ENCODE peak calls at places on chromosome 18, in eight cellular contexts. One of them, this sample, is unnamed.

GRCh38 chr18:13471971-13472628 is 253.5 kb downstream of the LDLRAD4 start:
- DNase-seq in stimulated activated CD4-positive, alpha-beta T cell treated with anti-CD3 and anti-CD28 coated beads, Interleukin-1b, Interleukin-23, amount 100 ng/mL, for 4 hours: no peak
- DNase-seq in activated T-cell treated with anti-CD3 and anti-CD28 coated beads, Interleukin-2, amount 50 U/mL, for 48 hours: no peak
- DNase-seq in stromal cell of bone marrow: no peak
- DNase-seq in lung microvascular endothelial cell: no peak
- DNase-seq in EH: no peak
- DNase-seq in stimulated activated naive CD8-positive, alpha-beta T cell treated with anti-CD3 and anti-CD28 coated beads, Interleukin-15, amount 100 ng/mL, for 72 hours: no peak
- DNase-seq in fibroblast of pulmonary artery: no peak
- DNase-seq in this sample: no peak

GRCh38 chr18:5604778-5605177 is 61.0 kb upstream of the EPB41L3 start:
- DNase-seq in fibroblast of pulmonary artery: no peak
- DNase-seq in lung microvascular endothelial cell: no peak
- DNase-seq in EH: no peak
- DNase-seq in stromal cell of bone marrow: no peak
- DNase-seq in stimulated activated CD4-positive, alpha-beta T cell treated with anti-CD3 and anti-CD28 coated beads, Interleukin-1b, Interleukin-23, amount 100 ng/mL, for 4 hours: no peak
- DNase-seq in stimulated activated naive CD8-positive, alpha-beta T cell treated with anti-CD3 and anti-CD28 coated beads, Interleukin-15, amount 100 ng/mL, for 72 hours: no peak
- DNase-seq in activated T-cell treated with anti-CD3 and anti-CD28 coated beads, Interleukin-2, amount 50 U/mL, for 48 hours: no peak
- DNase-seq in this sample: peak

GRCh38 chr18:35407871-35408481 is 30.8 kb upstream of the ZNF396 start:
- DNase-seq in lung microvascular endothelial cell: peak
- DNase-seq in stimulated activated naive CD8-positive, alpha-beta T cell treated with anti-CD3 and anti-CD28 coated beads, Interleukin-15, amount 100 ng/mL, for 72 hours: peak
- DNase-seq in stromal cell of bone marrow: peak
- DNase-seq in EH: peak
- DNase-seq in activated T-cell treated with anti-CD3 and anti-CD28 coated beads, Interleukin-2, amount 50 U/mL, for 48 hours: peak
- DNase-seq in stimulated activated CD4-positive, alpha-beta T cell treated with anti-CD3 and anti-CD28 coated beads, Interleukin-1b, Interleukin-23, amount 100 ng/mL, for 4 hours: no peak
- DNase-seq in fibroblast of pulmonary artery: peak
- DNase-seq in this sample: peak

GRCh38 chr18:64474279-64474678 is 325.4 kb upstream of the LINC00305 start:
- DNase-seq in stimulated activated CD4-positive, alpha-beta T cell treated with anti-CD3 and anti-CD28 coated beads, Interleukin-1b, Interleukin-23, amount 100 ng/mL, for 4 hours: no peak
- DNase-seq in fibroblast of pulmonary artery: no peak
- DNase-seq in EH: no peak
- DNase-seq in activated T-cell treated with anti-CD3 and anti-CD28 coated beads, Interleukin-2, amount 50 U/mL, for 48 hours: no peak
- DNase-seq in stimulated activated naive CD8-positive, alpha-beta T cell treated with anti-CD3 and anti-CD28 coated beads, Interleukin-15, amount 100 ng/mL, for 72 hours: no peak
- DNase-seq in lung microvascular endothelial cell: no peak
- DNase-seq in stromal cell of bone marrow: no peak
- DNase-seq in this sample: no peak

GRCh38 chr18:27377251-27377650 is 192.1 kb upstream of the CHST9 start:
- DNase-seq in EH: no peak
- DNase-seq in stimulated activated naive CD8-positive, alpha-beta T cell treated with anti-CD3 and anti-CD28 coated beads, Interleukin-15, amount 100 ng/mL, for 72 hours: no peak
- DNase-seq in stromal cell of bone marrow: no peak
- DNase-seq in fibroblast of pulmonary artery: no peak
- DNase-seq in lung microvascular endothelial cell: no peak
- DNase-seq in stimulated activated CD4-positive, alpha-beta T cell treated with anti-CD3 and anti-CD28 coated beads, Interleukin-1b, Interleukin-23, amount 100 ng/mL, for 4 hours: no peak
- DNase-seq in activated T-cell treated with anti-CD3 and anti-CD28 coated beads, Interleukin-2, amount 50 U/mL, for 48 hours: no peak
- DNase-seq in this sample: no peak

GRCh38 chr18:2978208-2978607 is 34.7 kb downstream of the LPIN2 start:
- DNase-seq in activated T-cell treated with anti-CD3 and anti-CD28 coated beads, Interleukin-2, amount 50 U/mL, for 48 hours: no peak
- DNase-seq in EH: no peak
- DNase-seq in stimulated activated naive CD8-positive, alpha-beta T cell treated with anti-CD3 and anti-CD28 coated beads, Interleukin-15, amount 100 ng/mL, for 72 hours: no peak
- DNase-seq in stromal cell of bone marrow: no peak
- DNase-seq in stimulated activated CD4-positive, alpha-beta T cell treated with anti-CD3 and anti-CD28 coated beads, Interleukin-1b, Interleukin-23, amount 100 ng/mL, for 4 hours: no peak
- DNase-seq in lung microvascular endothelial cell: peak
- DNase-seq in fibroblast of pulmonary artery: no peak
- DNase-seq in this sample: no peak

GRCh38 chr18:41644466-41644865 is 310.6 kb upstream of the PIK3C3 start:
- DNase-seq in stimulated activated naive CD8-positive, alpha-beta T cell treated with anti-CD3 and anti-CD28 coated beads, Interleukin-15, amount 100 ng/mL, for 72 hours: no peak
- DNase-seq in activated T-cell treated with anti-CD3 and anti-CD28 coated beads, Interleukin-2, amount 50 U/mL, for 48 hours: no peak
- DNase-seq in EH: no peak
- DNase-seq in fibroblast of pulmonary artery: no peak
- DNase-seq in stimulated activated CD4-positive, alpha-beta T cell treated with anti-CD3 and anti-CD28 coated beads, Interleukin-1b, Interleukin-23, amount 100 ng/mL, for 4 hours: no peak
- DNase-seq in stromal cell of bone marrow: no peak
- DNase-seq in lung microvascular endothelial cell: no peak
- DNase-seq in this sample: no peak

GRCh38 chr18:28831476-28831875 is 654.5 kb upstream of the CDH2 start:
- DNase-seq in stimulated activated CD4-positive, alpha-beta T cell treated with anti-CD3 and anti-CD28 coated beads, Interleukin-1b, Interleukin-23, amount 100 ng/mL, for 4 hours: no peak
- DNase-seq in stimulated activated naive CD8-positive, alpha-beta T cell treated with anti-CD3 and anti-CD28 coated beads, Interleukin-15, amount 100 ng/mL, for 72 hours: no peak
- DNase-seq in EH: peak
- DNase-seq in lung microvascular endothelial cell: no peak
- DNase-seq in activated T-cell treated with anti-CD3 and anti-CD28 coated beads, Interleukin-2, amount 50 U/mL, for 48 hours: no peak
- DNase-seq in fibroblast of pulmonary artery: no peak
- DNase-seq in stromal cell of bone marrow: peak
- DNase-seq in this sample: no peak

GRCh38 chr18:48838921-48839818 is 111.6 kb downstream of the SMAD7 start:
- DNase-seq in stimulated activated CD4-positive, alpha-beta T cell treated with anti-CD3 and anti-CD28 coated beads, Interleukin-1b, Interleukin-23, amount 100 ng/mL, for 4 hours: no peak
- DNase-seq in lung microvascular endothelial cell: peak
- DNase-seq in stimulated activated naive CD8-positive, alpha-beta T cell treated with anti-CD3 and anti-CD28 coated beads, Interleukin-15, amount 100 ng/mL, for 72 hours: no peak
- DNase-seq in stromal cell of bone marrow: peak
- DNase-seq in activated T-cell treated with anti-CD3 and anti-CD28 coated beads, Interleukin-2, amount 50 U/mL, for 48 hours: peak
- DNase-seq in fibroblast of pulmonary artery: peak
- DNase-seq in EH: peak
- DNase-seq in this sample: no peak

GRCh38 chr18:58069104-58069503 is 25.1 kb downstream of the NEDD4L start:
- DNase-seq in stimulated activated CD4-positive, alpha-beta T cell treated with anti-CD3 and anti-CD28 coated beads, Interleukin-1b, Interleukin-23, amount 100 ng/mL, for 4 hours: no peak
- DNase-seq in stromal cell of bone marrow: no peak
- DNase-seq in activated T-cell treated with anti-CD3 and anti-CD28 coated beads, Interleukin-2, amount 50 U/mL, for 48 hours: no peak
- DNase-seq in fibroblast of pulmonary artery: no peak
- DNase-seq in EH: no peak
- DNase-seq in lung microvascular endothelial cell: no peak
- DNase-seq in stimulated activated naive CD8-positive, alpha-beta T cell treated with anti-CD3 and anti-CD28 coated beads, Interleukin-15, amount 100 ng/mL, for 72 hours: no peak
- DNase-seq in this sample: no peak

GRCh38 chr18:51666717-51667320 is 469.3 kb upstream of the MEX3C start:
- DNase-seq in activated T-cell treated with anti-CD3 and anti-CD28 coated beads, Interleukin-2, amount 50 U/mL, for 48 hours: no peak
- DNase-seq in lung microvascular endothelial cell: peak
- DNase-seq in EH: no peak
- DNase-seq in stimulated activated naive CD8-positive, alpha-beta T cell treated with anti-CD3 and anti-CD28 coated beads, Interleukin-15, amount 100 ng/mL, for 72 hours: no peak
- DNase-seq in stromal cell of bone marrow: no peak
- DNase-seq in stimulated activated CD4-positive, alpha-beta T cell treated with anti-CD3 and anti-CD28 coated beads, Interleukin-1b, Interleukin-23, amount 100 ng/mL, for 4 hours: no peak
- DNase-seq in fibroblast of pulmonary artery: peak
- DNase-seq in this sample: no peak

GRCh38 chr18:14189858-14190257 is 57.6 kb upstream of the ZNF519 start:
- DNase-seq in activated T-cell treated with anti-CD3 and anti-CD28 coated beads, Interleukin-2, amount 50 U/mL, for 48 hours: no peak
- DNase-seq in EH: peak
- DNase-seq in fibroblast of pulmonary artery: peak
- DNase-seq in stimulated activated CD4-positive, alpha-beta T cell treated with anti-CD3 and anti-CD28 coated beads, Interleukin-1b, Interleukin-23, amount 100 ng/mL, for 4 hours: no peak
- DNase-seq in stimulated activated naive CD8-positive, alpha-beta T cell treated with anti-CD3 and anti-CD28 coated beads, Interleukin-15, amount 100 ng/mL, for 72 hours: no peak
- DNase-seq in lung microvascular endothelial cell: peak
- DNase-seq in stromal cell of bone marrow: peak
- DNase-seq in this sample: no peak

GRCh38 chr18:41486581-41486980 is 468.5 kb upstream of the PIK3C3 start:
- DNase-seq in stimulated activated naive CD8-positive, alpha-beta T cell treated with anti-CD3 and anti-CD28 coated beads, Interleukin-15, amount 100 ng/mL, for 72 hours: no peak
- DNase-seq in lung microvascular endothelial cell: no peak
- DNase-seq in stromal cell of bone marrow: no peak
- DNase-seq in stimulated activated CD4-positive, alpha-beta T cell treated with anti-CD3 and anti-CD28 coated beads, Interleukin-1b, Interleukin-23, amount 100 ng/mL, for 4 hours: no peak
- DNase-seq in activated T-cell treated with anti-CD3 and anti-CD28 coated beads, Interleukin-2, amount 50 U/mL, for 48 hours: no peak
- DNase-seq in fibroblast of pulmonary artery: no peak
- DNase-seq in EH: no peak
- DNase-seq in this sample: no peak

GRCh38 chr18:12772111-12772510 is 69.3 kb downstream of the PSMG2 start:
- DNase-seq in lung microvascular endothelial cell: no peak
- DNase-seq in fibroblast of pulmonary artery: no peak
- DNase-seq in stimulated activated naive CD8-positive, alpha-beta T cell treated with anti-CD3 and anti-CD28 coated beads, Interleukin-15, amount 100 ng/mL, for 72 hours: no peak
- DNase-seq in stromal cell of bone marrow: no peak
- DNase-seq in activated T-cell treated with anti-CD3 and anti-CD28 coated beads, Interleukin-2, amount 50 U/mL, for 48 hours: no peak
- DNase-seq in EH: no peak
- DNase-seq in stimulated activated CD4-positive, alpha-beta T cell treated with anti-CD3 and anti-CD28 coated beads, Interleukin-1b, Interleukin-23, amount 100 ng/mL, for 4 hours: no peak
- DNase-seq in this sample: no peak

GRCh38 chr18:26133652-26134051 is at the start of gene PSMA8:
- DNase-seq in lung microvascular endothelial cell: no peak
- DNase-seq in stimulated activated naive CD8-positive, alpha-beta T cell treated with anti-CD3 and anti-CD28 coated beads, Interleukin-15, amount 100 ng/mL, for 72 hours: peak
- DNase-seq in activated T-cell treated with anti-CD3 and anti-CD28 coated beads, Interleukin-2, amount 50 U/mL, for 48 hours: peak
- DNase-seq in stromal cell of bone marrow: no peak
- DNase-seq in fibroblast of pulmonary artery: no peak
- DNase-seq in stimulated activated CD4-positive, alpha-beta T cell treated with anti-CD3 and anti-CD28 coated beads, Interleukin-1b, Interleukin-23, amount 100 ng/mL, for 4 hours: peak
- DNase-seq in EH: no peak
- DNase-seq in this sample: no peak

GRCh38 chr18:74791501-74792188 is 194.0 kb downstream of the ZNF407 start:
- DNase-seq in stimulated activated CD4-positive, alpha-beta T cell treated with anti-CD3 and anti-CD28 coated beads, Interleukin-1b, Interleukin-23, amount 100 ng/mL, for 4 hours: no peak
- DNase-seq in stimulated activated naive CD8-positive, alpha-beta T cell treated with anti-CD3 and anti-CD28 coated beads, Interleukin-15, amount 100 ng/mL, for 72 hours: no peak
- DNase-seq in stromal cell of bone marrow: no peak
- DNase-seq in EH: peak
- DNase-seq in lung microvascular endothelial cell: no peak
- DNase-seq in activated T-cell treated with anti-CD3 and anti-CD28 coated beads, Interleukin-2, amount 50 U/mL, for 48 hours: no peak
- DNase-seq in fibroblast of pulmonary artery: no peak
- DNase-seq in this sample: no peak

GRCh38 chr18:22324191-22325131 is 93.3 kb downstream of the CTAGE1 start:
- DNase-seq in stimulated activated naive CD8-positive, alpha-beta T cell treated with anti-CD3 and anti-CD28 coated beads, Interleukin-15, amount 100 ng/mL, for 72 hours: no peak
- DNase-seq in stromal cell of bone marrow: no peak
- DNase-seq in stimulated activated CD4-positive, alpha-beta T cell treated with anti-CD3 and anti-CD28 coated beads, Interleukin-1b, Interleukin-23, amount 100 ng/mL, for 4 hours: no peak
- DNase-seq in lung microvascular endothelial cell: peak
- DNase-seq in fibroblast of pulmonary artery: peak
- DNase-seq in activated T-cell treated with anti-CD3 and anti-CD28 coated beads, Interleukin-2, amount 50 U/mL, for 48 hours: no peak
- DNase-seq in EH: peak
- DNase-seq in this sample: no peak

GRCh38 chr18:46261799-46262198 is 157.6 kb downstream of the HAUS1 start:
- DNase-seq in stromal cell of bone marrow: no peak
- DNase-seq in stimulated activated naive CD8-positive, alpha-beta T cell treated with anti-CD3 and anti-CD28 coated beads, Interleukin-15, amount 100 ng/mL, for 72 hours: no peak
- DNase-seq in lung microvascular endothelial cell: no peak
- DNase-seq in EH: peak
- DNase-seq in fibroblast of pulmonary artery: no peak
- DNase-seq in stimulated activated CD4-positive, alpha-beta T cell treated with anti-CD3 and anti-CD28 coated beads, Interleukin-1b, Interleukin-23, amount 100 ng/mL, for 4 hours: no peak
- DNase-seq in activated T-cell treated with anti-CD3 and anti-CD28 coated beads, Interleukin-2, amount 50 U/mL, for 48 hours: no peak
- DNase-seq in this sample: no peak